ENCODE peak calls at places on chromosomes 11 and 22, in four cellular contexts. D is endothelial cell, K is fibroblast of mammary gland, X is colonic mucosa. S is an unnamed sample.

GRCh38 chr11:122207505-122207904 is 91.5 kb upstream of the BLID start:
- DNase-seq in K (peak; percentile 64), D (no peak), X (no peak), S (no peak)

GRCh38 chr11:115525600-115526006 is 21.4 kb upstream of the CADM1 start:
- DNase-seq in D (no peak), X (no peak), K (no peak), S (no peak)

GRCh38 chr22:41344189-41344788 is 37.5 kb upstream of the TEF start:
- DNase-seq in D (no peak), X (no peak), K (no peak), S (no peak)

GRCh38 chr11:119511601-119512000 is 88.6 kb upstream of the THY1 start:
- DNase-seq in K (no peak), X (no peak), D (no peak), S (no peak)

GRCh38 chr11:128553662-128554392 is 33.5 kb downstream of the ETS1 start:
- DNase-seq in D (no peak), X (no peak), K (peak; percentile 72), S (peak; percentile 22)

GRCh38 chr11:102592634-102593581 is 32.2 kb downstream of the MMP20 start:
- DNase-seq in X (no peak), D (no peak), K (peak; percentile 42), S (no peak)

GRCh38 chr11:86447763-86448480 is 73.2 kb downstream of the CCDC81 start:
- DNase-seq in D (no peak), K (no peak), X (no peak), S (peak; percentile 79)

GRCh38 chr22:26327306-26327705 is 101.8 kb upstream of the ASPHD2 start:
- DNase-seq in X (no peak), K (no peak), D (no peak), S (no peak)

GRCh38 chr11:65366340-65366773 is 11.8 kb downstream of the TIGD3 start:
- DNase-seq in X (peak; percentile 53), K (peak; percentile 87), D (no peak), S (peak; percentile 38)

GRCh38 chr11:72135891-72136676 is 559 bp downstream of the FOLR3 start:
- DNase-seq in X (no peak), K (no peak), D (no peak), S (peak; percentile 12)

GRCh38 chr22:24417200-24417599 is 10.2 kb upstream of the ADORA2A start:
- DNase-seq in K (no peak), D (no peak), X (no peak), S (no peak)

GRCh38 chr11:26946209-26946828 is 47.6 kb upstream of the FIBIN start:
- DNase-seq in K (peak; percentile 96), X (no peak), D (no peak), S (no peak)

GRCh38 chr11:108929241-108929640 is 264.4 kb downstream of the DDX10 start:
- DNase-seq in K (peak; percentile 99), X (no peak), D (no peak), S (no peak)

GRCh38 chr11:103202048-103202651 is 92.9 kb downstream of the DYNC2H1 start:
- DNase-seq in D (no peak), K (peak; percentile 61), X (no peak), S (no peak)

GRCh38 chr11:127074151-127074761 is 73.7 kb upstream of the KIRREL3 start:
- DNase-seq in X (peak; percentile 37), D (peak; percentile 31), K (peak; percentile 9), S (peak; percentile 4)
- TF ChIP-seq CTCF in X (no peak), D (no peak), K (no peak), S (no peak)

GRCh38 chr22:23270212-23270733 is 90.0 kb downstream of the BCR start:
- DNase-seq in X (no peak), K (peak; percentile 5), D (no peak), S (no peak)
- TF ChIP-seq CTCF in X (no peak), K (peak; percentile 28), D (no peak), S (no peak)

GRCh38 chr22:42401562-42402334 is 30.5 kb downstream of the NFAM1 start:
- DNase-seq in X (no peak), K (no peak), D (no peak), S (no peak)

GRCh38 chr22:42400811-42401547 is 31.2 kb downstream of the NFAM1 start:
- DNase-seq in K (no peak), X (no peak), D (no peak), S (no peak)

GRCh38 chr22:42397332-42398246 is 34.6 kb downstream of the NFAM1 start:
- DNase-seq in K (no peak), D (no peak), X (no peak), S (peak; percentile 15)

GRCh38 chr22:42399315-42400271 is 32.6 kb downstream of the NFAM1 start:
- DNase-seq in D (no peak), X (peak; percentile 36), K (no peak), S (peak; percentile 16)

GRCh38 chr22:42396621-42397331 is 35.4 kb downstream of the NFAM1 start:
- DNase-seq in K (no peak), X (no peak), D (no peak), S (peak; percentile 31)
- TF ChIP-seq CTCF in K (no peak), X (no peak), D (no peak), S (no peak)

DNA sequence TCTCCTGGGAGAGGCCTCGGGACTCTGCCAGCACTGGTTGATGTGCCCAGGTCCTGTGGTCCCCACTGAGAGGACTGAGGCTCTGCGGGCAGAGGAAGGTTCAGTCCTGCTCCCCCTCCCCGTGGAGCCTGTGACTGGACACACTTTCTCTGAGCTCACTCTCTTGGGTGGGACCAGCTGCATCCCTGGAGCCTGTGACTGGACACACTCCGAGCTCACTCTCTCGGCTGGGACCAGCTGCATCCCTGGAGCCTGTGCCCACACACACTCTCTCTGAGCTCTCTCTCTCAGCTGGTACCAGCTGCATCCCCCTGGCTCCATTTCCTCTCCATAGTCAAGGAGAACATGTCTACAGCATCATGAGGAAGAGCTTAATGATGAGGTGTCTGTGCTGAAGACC is 39.5 kb downstream of the TOLLIP start:
- DNase-seq in X (no peak), D (no peak), K (no peak), S (no peak)
- TF ChIP-seq CTCF in X (no peak), D (no peak), K (no peak), S (no peak)

GRCh38 chr11:70302086-70302752 is 31.7 kb downstream of the PPFIA1 start:
- DNase-seq in K (no peak), D (peak; percentile 9), X (no peak), S (no peak)
- TF ChIP-seq CTCF in K (no peak), D (no peak), X (no peak), S (no peak)

GRCh38 chr11:612201-612960 is 3.4 kb downstream of the IRF7 start:
- DNase-seq in X (peak; percentile 85), D (no peak), K (peak; percentile 29), S (peak; percentile 47)
- TF ChIP-seq CTCF in X (peak; percentile 37), D (no peak), K (peak; percentile 24), S (peak; percentile 50)

DNA sequence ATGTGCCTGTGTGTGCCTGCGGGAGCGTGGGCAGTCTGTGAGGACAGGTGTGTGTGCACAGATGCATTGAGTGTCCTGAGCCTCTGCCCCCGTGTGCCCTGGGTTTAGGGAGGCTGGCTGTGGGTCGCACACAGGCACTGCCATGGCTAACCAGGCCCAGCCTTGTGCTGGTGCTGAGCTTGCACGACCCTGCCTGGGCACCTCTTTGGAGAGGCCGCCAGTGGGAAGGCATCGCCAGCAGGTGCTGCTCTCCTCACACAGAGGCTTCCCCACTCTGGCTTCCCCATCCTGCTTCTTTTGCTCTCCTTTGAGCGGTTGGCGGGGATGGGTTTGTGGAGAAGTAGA is 4.1 kb downstream of the WNT7B start:
- DNase-seq in D (no peak), X (no peak), K (no peak), S (no peak)
- TF ChIP-seq CTCF in D (no peak), X (no peak), K (no peak), S (no peak)

S was measured in activated CD8-positive, alpha-beta T cell treated with anti-CD3 and anti-CD28 coated beads for 36 hours.